ENCODE peak calls at places on chromosomes 4 and X, in nine cellular contexts. One of them, this sample, is unnamed.

GRCh38 chr4:109908741-109909140 is 3.9 kb upstream of the EGF start:
- DNase-seq in AG10803: no peak
- DNase-seq in foreskin keratinocyte: no peak
- DNase-seq in endothelial cell: no peak
- DNase-seq in mucosa of descending colon: no peak
- DNase-seq in osteoblast: no peak
- DNase-seq in lung: no peak
- DNase-seq in upper lobe of left lung: no peak
- DNase-seq in ascending aorta: no peak
- DNase-seq in this sample: no peak

GRCh38 chr4:56049428-56050212 is 100.9 kb downstream of the CEP135 start:
- DNase-seq in ascending aorta: no peak
- DNase-seq in upper lobe of left lung: peak
- DNase-seq in AG10803: no peak
- DNase-seq in lung: no peak
- DNase-seq in endothelial cell: peak
- DNase-seq in foreskin keratinocyte: no peak
- DNase-seq in mucosa of descending colon: peak
- DNase-seq in osteoblast: peak
- DNase-seq in this sample: peak

GRCh38 chrX:34893741-34894140 is 48.9 kb upstream of the FAM47B start:
- DNase-seq in endothelial cell: no peak
- DNase-seq in ascending aorta: no peak
- DNase-seq in upper lobe of left lung: no peak
- DNase-seq in foreskin keratinocyte: no peak
- DNase-seq in lung: no peak
- DNase-seq in mucosa of descending colon: no peak
- DNase-seq in osteoblast: peak
- DNase-seq in AG10803: no peak
- DNase-seq in this sample: no peak

GRCh38 chr4:185640809-185641675 is 105.7 kb upstream of the PDLIM3 start:
- DNase-seq in ascending aorta: no peak
- DNase-seq in upper lobe of left lung: no peak
- DNase-seq in osteoblast: peak
- DNase-seq in foreskin keratinocyte: peak
- DNase-seq in AG10803: peak
- DNase-seq in mucosa of descending colon: no peak
- DNase-seq in endothelial cell: no peak
- DNase-seq in lung: no peak
- DNase-seq in this sample: no peak

GRCh38 chrX:48897157-48897620 is 379 bp downstream of the TIMM17B start:
- DNase-seq in AG10803: peak
- DNase-seq in osteoblast: no peak
- DNase-seq in ascending aorta: no peak
- DNase-seq in foreskin keratinocyte: peak
- DNase-seq in mucosa of descending colon: peak
- DNase-seq in lung: peak
- DNase-seq in endothelial cell: peak
- DNase-seq in upper lobe of left lung: peak
- DNase-seq in this sample: peak

GRCh38 chr4:15873117-15873516 is 65.4 kb downstream of the FGFBP1 start:
- DNase-seq in ascending aorta: no peak
- DNase-seq in endothelial cell: no peak
- DNase-seq in AG10803: peak
- DNase-seq in mucosa of descending colon: no peak
- DNase-seq in upper lobe of left lung: no peak
- DNase-seq in foreskin keratinocyte: no peak
- DNase-seq in osteoblast: no peak
- DNase-seq in lung: no peak
- DNase-seq in this sample: no peak

GRCh38 chrX:39693298-39693697 is 404.5 kb downstream of the BCOR start:
- DNase-seq in AG10803: no peak
- DNase-seq in upper lobe of left lung: no peak
- DNase-seq in endothelial cell: no peak
- DNase-seq in osteoblast: no peak
- DNase-seq in ascending aorta: no peak
- DNase-seq in foreskin keratinocyte: no peak
- DNase-seq in lung: no peak
- DNase-seq in mucosa of descending colon: no peak
- DNase-seq in this sample: peak

GRCh38 chrX:147550217-147550616 is 361.5 kb upstream of the FMR1 start:
- DNase-seq in mucosa of descending colon: no peak
- DNase-seq in foreskin keratinocyte: no peak
- DNase-seq in upper lobe of left lung: peak
- DNase-seq in lung: no peak
- DNase-seq in endothelial cell: peak
- DNase-seq in osteoblast: no peak
- DNase-seq in AG10803: no peak
- DNase-seq in ascending aorta: no peak
- DNase-seq in this sample: no peak

GRCh38 chrX:15758140-15758539 is 20.1 kb downstream of the CA5B start:
- DNase-seq in osteoblast: no peak
- DNase-seq in endothelial cell: no peak
- DNase-seq in mucosa of descending colon: no peak
- DNase-seq in upper lobe of left lung: no peak
- DNase-seq in ascending aorta: no peak
- DNase-seq in foreskin keratinocyte: no peak
- DNase-seq in AG10803: no peak
- DNase-seq in lung: no peak
- DNase-seq in this sample: no peak

GRCh38 chr4:90127706-90128345 is 632 bp downstream of the CCSER1 start:
- DNase-seq in foreskin keratinocyte: no peak
- DNase-seq in ascending aorta: no peak
- DNase-seq in endothelial cell: no peak
- DNase-seq in upper lobe of left lung: peak
- DNase-seq in lung: peak
- DNase-seq in osteoblast: peak
- DNase-seq in AG10803: no peak
- DNase-seq in mucosa of descending colon: no peak
- DNase-seq in this sample: peak

GRCh38 chrX:104972737-104973136 is 247.8 kb downstream of the TEX13A start:
- DNase-seq in AG10803: no peak
- DNase-seq in osteoblast: no peak
- DNase-seq in mucosa of descending colon: no peak
- DNase-seq in foreskin keratinocyte: no peak
- DNase-seq in upper lobe of left lung: no peak
- DNase-seq in lung: no peak
- DNase-seq in endothelial cell: no peak
- DNase-seq in ascending aorta: no peak
- DNase-seq in this sample: no peak

GRCh38 chr4:168666531-168666930 is 169.7 kb downstream of the PALLD start:
- DNase-seq in AG10803: peak
- DNase-seq in foreskin keratinocyte: no peak
- DNase-seq in lung: no peak
- DNase-seq in endothelial cell: no peak
- DNase-seq in osteoblast: peak
- DNase-seq in ascending aorta: no peak
- DNase-seq in upper lobe of left lung: no peak
- DNase-seq in mucosa of descending colon: no peak
- DNase-seq in this sample: no peak

GRCh38 chr4:150167054-150167453 is 88.8 kb downstream of the DCLK2 start:
- DNase-seq in upper lobe of left lung: no peak
- DNase-seq in lung: no peak
- DNase-seq in foreskin keratinocyte: no peak
- DNase-seq in mucosa of descending colon: no peak
- DNase-seq in endothelial cell: no peak
- DNase-seq in ascending aorta: no peak
- DNase-seq in AG10803: no peak
- DNase-seq in osteoblast: no peak
- DNase-seq in this sample: no peak

GRCh38 chr4:147975902-147976301 is 244.0 kb downstream of the ARHGAP10 start:
- DNase-seq in AG10803: peak
- DNase-seq in mucosa of descending colon: no peak
- DNase-seq in lung: no peak
- DNase-seq in upper lobe of left lung: no peak
- DNase-seq in endothelial cell: no peak
- DNase-seq in osteoblast: peak
- DNase-seq in foreskin keratinocyte: peak
- DNase-seq in ascending aorta: no peak
- DNase-seq in this sample: no peak

GRCh38 chr4:130574215-130574614 is 1478.3 kb downstream of the C4orf33 start:
- DNase-seq in osteoblast: no peak
- DNase-seq in upper lobe of left lung: no peak
- DNase-seq in ascending aorta: no peak
- DNase-seq in lung: no peak
- DNase-seq in foreskin keratinocyte: no peak
- DNase-seq in endothelial cell: no peak
- DNase-seq in AG10803: no peak
- DNase-seq in mucosa of descending colon: no peak
- DNase-seq in this sample: no peak

GRCh38 chr4:7859350-7859749 is 80.3 kb downstream of the AFAP1 start:
- DNase-seq in upper lobe of left lung: no peak
- DNase-seq in endothelial cell: no peak
- DNase-seq in ascending aorta: no peak
- DNase-seq in mucosa of descending colon: no peak
- DNase-seq in foreskin keratinocyte: no peak
- DNase-seq in osteoblast: no peak
- DNase-seq in AG10803: no peak
- DNase-seq in lung: no peak
- DNase-seq in this sample: no peak

GRCh38 chr4:7860600-7861158 is 79.0 kb downstream of the AFAP1 start:
- DNase-seq in lung: no peak
- DNase-seq in endothelial cell: no peak
- DNase-seq in ascending aorta: no peak
- DNase-seq in osteoblast: no peak
- DNase-seq in AG10803: no peak
- DNase-seq in mucosa of descending colon: no peak
- DNase-seq in foreskin keratinocyte: no peak
- DNase-seq in upper lobe of left lung: no peak
- DNase-seq in this sample: no peak

GRCh38 chr4:7862561-7863200 is 77.0 kb downstream of the AFAP1 start:
- DNase-seq in ascending aorta: no peak
- DNase-seq in upper lobe of left lung: no peak
- DNase-seq in lung: no peak
- DNase-seq in AG10803: no peak
- DNase-seq in foreskin keratinocyte: no peak
- DNase-seq in endothelial cell: no peak
- DNase-seq in mucosa of descending colon: no peak
- DNase-seq in osteoblast: peak
- DNase-seq in this sample: no peak

GRCh38 chr4:7863911-7864681 is 75.6 kb downstream of the AFAP1 start:
- DNase-seq in mucosa of descending colon: no peak
- DNase-seq in endothelial cell: no peak
- DNase-seq in lung: no peak
- DNase-seq in AG10803: no peak
- DNase-seq in upper lobe of left lung: no peak
- DNase-seq in foreskin keratinocyte: no peak
- DNase-seq in osteoblast: no peak
- DNase-seq in ascending aorta: no peak
- DNase-seq in this sample: no peak

GRCh38 chr4:7861440-7861881 is 78.2 kb downstream of the AFAP1 start:
- DNase-seq in ascending aorta: no peak
- DNase-seq in mucosa of descending colon: no peak
- DNase-seq in upper lobe of left lung: no peak
- DNase-seq in AG10803: peak
- DNase-seq in osteoblast: peak
- DNase-seq in endothelial cell: no peak
- DNase-seq in foreskin keratinocyte: no peak
- DNase-seq in lung: no peak
- DNase-seq in this sample: no peak
- TF ChIP-seq CTCF in ascending aorta: no peak
- TF ChIP-seq CTCF in mucosa of descending colon: no peak
- TF ChIP-seq CTCF in upper lobe of left lung: no peak
- TF ChIP-seq CTCF in AG10803: peak
- TF ChIP-seq CTCF in osteoblast: no peak
- TF ChIP-seq CTCF in endothelial cell: no peak
- TF ChIP-seq CTCF in foreskin keratinocyte: no peak
- TF ChIP-seq CTCF in lung: no peak
- TF ChIP-seq CTCF in this sample: no peak

GRCh38 chr4:100504086-100504874 is 13.5 kb downstream of the EMCN start:
- DNase-seq in endothelial cell: no peak
- DNase-seq in lung: no peak
- DNase-seq in AG10803: no peak
- DNase-seq in mucosa of descending colon: no peak
- DNase-seq in osteoblast: no peak
- DNase-seq in upper lobe of left lung: no peak
- DNase-seq in foreskin keratinocyte: no peak
- DNase-seq in ascending aorta: no peak
- DNase-seq in this sample: no peak
- TF ChIP-seq CTCF in endothelial cell: no peak
- TF ChIP-seq CTCF in lung: no peak
- TF ChIP-seq CTCF in AG10803: no peak
- TF ChIP-seq CTCF in mucosa of descending colon: no peak
- TF ChIP-seq CTCF in osteoblast: no peak
- TF ChIP-seq CTCF in upper lobe of left lung: no peak
- TF ChIP-seq CTCF in foreskin keratinocyte: no peak
- TF ChIP-seq CTCF in ascending aorta: no peak
- TF ChIP-seq CTCF in this sample: no peak

GRCh38 chr4:18042754-18043153 is 21.2 kb upstream of the LCORL start:
- DNase-seq in endothelial cell: no peak
- DNase-seq in foreskin keratinocyte: no peak
- DNase-seq in lung: no peak
- DNase-seq in mucosa of descending colon: no peak
- DNase-seq in osteoblast: no peak
- DNase-seq in ascending aorta: no peak
- DNase-seq in upper lobe of left lung: no peak
- DNase-seq in AG10803: no peak
- DNase-seq in this sample: no peak
- TF ChIP-seq CTCF in endothelial cell: peak
- TF ChIP-seq CTCF in foreskin keratinocyte: peak
- TF ChIP-seq CTCF in lung: no peak
- TF ChIP-seq CTCF in mucosa of descending colon: no peak
- TF ChIP-seq CTCF in osteoblast: no peak
- TF ChIP-seq CTCF in ascending aorta: no peak
- TF ChIP-seq CTCF in upper lobe of left lung: peak
- TF ChIP-seq CTCF in AG10803: peak
- TF ChIP-seq CTCF in this sample: peak

GRCh38 chr4:73867783-73868182 is 1.4 kb upstream of the CXCL1 start:
- DNase-seq in endothelial cell: no peak
- DNase-seq in osteoblast: no peak
- DNase-seq in mucosa of descending colon: no peak
- DNase-seq in foreskin keratinocyte: peak
- DNase-seq in ascending aorta: no peak
- DNase-seq in AG10803: no peak
- DNase-seq in upper lobe of left lung: peak
- DNase-seq in lung: no peak
- DNase-seq in this sample: no peak
- TF ChIP-seq CTCF in endothelial cell: no peak
- TF ChIP-seq CTCF in osteoblast: no peak
- TF ChIP-seq CTCF in mucosa of descending colon: no peak
- TF ChIP-seq CTCF in foreskin keratinocyte: peak
- TF ChIP-seq CTCF in ascending aorta: no peak
- TF ChIP-seq CTCF in AG10803: no peak
- TF ChIP-seq CTCF in upper lobe of left lung: no peak
- TF ChIP-seq CTCF in lung: no peak
- TF ChIP-seq CTCF in this sample: no peak

GRCh38 chrX:9875801-9876200 is 89.6 kb downstream of the SHROOM2 start:
- DNase-seq in lung: no peak
- DNase-seq in upper lobe of left lung: no peak
- DNase-seq in mucosa of descending colon: no peak
- DNase-seq in foreskin keratinocyte: no peak
- DNase-seq in osteoblast: no peak
- DNase-seq in AG10803: no peak
- DNase-seq in endothelial cell: no peak
- DNase-seq in ascending aorta: no peak
- DNase-seq in this sample: no peak
- TF ChIP-seq CTCF in lung: no peak
- TF ChIP-seq CTCF in upper lobe of left lung: no peak
- TF ChIP-seq CTCF in mucosa of descending colon: no peak
- TF ChIP-seq CTCF in foreskin keratinocyte: no peak
- TF ChIP-seq CTCF in osteoblast: no peak
- TF ChIP-seq CTCF in AG10803: no peak
- TF ChIP-seq CTCF in endothelial cell: no peak
- TF ChIP-seq CTCF in ascending aorta: no peak
- TF ChIP-seq CTCF in this sample: no peak

This sample was measured in progenitor cell of endocrine pancreas.